ENCODE peak calls at places on chromosomes 13 and 19, in four cellular contexts. One of them, this sample, is unnamed.

GRCh38 chr13:72726721-72727416 is 560 bp downstream of the MZT1 start:
- DNase-seq in neural progenitor cell: peak; percentile 79
- DNase-seq in A549: peak; percentile 7
- DNase-seq in left ventricle myocardium inferior: peak; percentile 42
- DNase-seq in this sample: no peak

GRCh38 chr19:7783991-7784421 is 21.0 kb downstream of the CLEC4M start:
- DNase-seq in neural progenitor cell: no peak
- DNase-seq in A549: peak; percentile 25
- DNase-seq in left ventricle myocardium inferior: no peak
- DNase-seq in this sample: no peak

GRCh38 chr13:31967155-31967554 is 64.4 kb upstream of the FRY start:
- DNase-seq in neural progenitor cell: no peak
- DNase-seq in A549: no peak
- DNase-seq in left ventricle myocardium inferior: no peak
- DNase-seq in this sample: no peak

GRCh38 chr13:48833412-48833811 is 142.3 kb upstream of the FNDC3A start:
- DNase-seq in left ventricle myocardium inferior: no peak
- DNase-seq in neural progenitor cell: no peak
- DNase-seq in A549: no peak
- DNase-seq in this sample: no peak

GRCh38 chr19:35790981-35791813 is 15.8 kb downstream of the ARHGAP33 start:
- DNase-seq in neural progenitor cell: no peak
- DNase-seq in left ventricle myocardium inferior: no peak
- DNase-seq in A549: no peak
- DNase-seq in this sample: no peak

GRCh38 chr19:36245210-36246005 is 30.5 kb downstream of the ZNF146 start:
- DNase-seq in A549: no peak
- DNase-seq in left ventricle myocardium inferior: no peak
- DNase-seq in neural progenitor cell: peak; percentile 87
- DNase-seq in this sample: no peak

GRCh38 chr13:85247780-85248179 is 551.4 kb downstream of the SLITRK6 start:
- DNase-seq in A549: no peak
- DNase-seq in left ventricle myocardium inferior: no peak
- DNase-seq in neural progenitor cell: no peak
- DNase-seq in this sample: peak; percentile 12

GRCh38 chr19:6095760-6096159 is 14.5 kb downstream of the RFX2 start:
- DNase-seq in left ventricle myocardium inferior: no peak
- DNase-seq in neural progenitor cell: no peak
- DNase-seq in A549: no peak
- DNase-seq in this sample: no peak

GRCh38 chr13:52827839-52828238 is 20.6 kb downstream of the PCDH8 start:
- DNase-seq in neural progenitor cell: no peak
- DNase-seq in A549: no peak
- DNase-seq in left ventricle myocardium inferior: no peak
- DNase-seq in this sample: no peak

GRCh38 chr19:45817725-45818301 is 2.7 kb upstream of the RSPH6A start:
- DNase-seq in left ventricle myocardium inferior: no peak
- DNase-seq in A549: no peak
- DNase-seq in neural progenitor cell: peak; percentile 32
- DNase-seq in this sample: no peak

GRCh38 chr13:46721054-46721453 is 75.9 kb downstream of the ESD start:
- DNase-seq in A549: peak; percentile 6
- DNase-seq in neural progenitor cell: peak; percentile 62
- DNase-seq in left ventricle myocardium inferior: peak; percentile 19
- DNase-seq in this sample: peak; percentile 42

GRCh38 chr13:39895254-39895653 is 239.8 kb downstream of the COG6 start:
- DNase-seq in A549: no peak
- DNase-seq in left ventricle myocardium inferior: no peak
- DNase-seq in neural progenitor cell: no peak
- DNase-seq in this sample: no peak

GRCh38 chr19:6273701-6274601 is 5.8 kb downstream of the MLLT1 start:
- DNase-seq in left ventricle myocardium inferior: peak; percentile 84
- DNase-seq in A549: no peak
- DNase-seq in neural progenitor cell: no peak
- DNase-seq in this sample: peak; percentile 92

GRCh38 chr13:94303644-94304174 is 175.8 kb downstream of the DCT start:
- DNase-seq in A549: no peak
- DNase-seq in neural progenitor cell: no peak
- DNase-seq in left ventricle myocardium inferior: no peak
- DNase-seq in this sample: no peak

GRCh38 chr19:28920269-28921066 is 292.5 kb downstream of the UQCRFS1 start:
- DNase-seq in left ventricle myocardium inferior: no peak
- DNase-seq in A549: no peak
- DNase-seq in neural progenitor cell: peak; percentile 53
- DNase-seq in this sample: no peak

GRCh38 chr13:50291611-50292010 is 276.4 kb downstream of the KCNRG start:
- DNase-seq in left ventricle myocardium inferior: no peak
- DNase-seq in A549: no peak
- DNase-seq in neural progenitor cell: no peak
- DNase-seq in this sample: no peak

GRCh38 chr19:28294395-28294794 is 918.6 kb downstream of the UQCRFS1 start:
- DNase-seq in left ventricle myocardium inferior: no peak
- DNase-seq in neural progenitor cell: no peak
- DNase-seq in A549: no peak
- DNase-seq in this sample: no peak

GRCh38 chr19:42153606-42154405 is 21.6 kb upstream of the POU2F2 start:
- DNase-seq in left ventricle myocardium inferior: no peak
- DNase-seq in A549: no peak
- DNase-seq in neural progenitor cell: no peak
- DNase-seq in this sample: no peak

GRCh38 chr13:60679928-60680693 is 283.1 kb downstream of the TDRD3 start:
- DNase-seq in neural progenitor cell: no peak
- DNase-seq in left ventricle myocardium inferior: no peak
- DNase-seq in A549: no peak
- DNase-seq in this sample: no peak

GRCh38 chr13:29511980-29512379 is 83.5 kb downstream of the SLC7A1 start:
- DNase-seq in neural progenitor cell: no peak
- DNase-seq in left ventricle myocardium inferior: no peak
- DNase-seq in A549: no peak
- DNase-seq in this sample: no peak

GRCh38 chr19:40798997-40799557 is at the start of gene EGLN2:
- DNase-seq in neural progenitor cell: no peak
- DNase-seq in left ventricle myocardium inferior: no peak
- DNase-seq in A549: no peak
- DNase-seq in this sample: no peak

GRCh38 chr19:7830823-7831222 is 805 bp downstream of the EVI5L start:
- DNase-seq in A549: no peak
- DNase-seq in neural progenitor cell: no peak
- DNase-seq in left ventricle myocardium inferior: no peak
- DNase-seq in this sample: no peak

GRCh38 chr19:46413262-46414031 is at the start of gene CCDC8:
- DNase-seq in A549: no peak
- DNase-seq in left ventricle myocardium inferior: peak; percentile 89
- DNase-seq in neural progenitor cell: peak; percentile 97
- DNase-seq in this sample: peak; percentile 85

GRCh38 chr13:97262058-97262457 is 39.9 kb downstream of the MBNL2 start:
- DNase-seq in neural progenitor cell: no peak
- DNase-seq in A549: no peak
- DNase-seq in left ventricle myocardium inferior: no peak
- DNase-seq in this sample: no peak

GRCh38 chr13:94646904-94647303 is 45.2 kb downstream of the GPR180 start:
- DNase-seq in A549: no peak
- DNase-seq in left ventricle myocardium inferior: no peak
- DNase-seq in neural progenitor cell: no peak
- DNase-seq in this sample: peak; percentile 42

GRCh38 chr19:44635581-44636438 is 7.9 kb upstream of the PVR start:
- DNase-seq in A549: no peak
- DNase-seq in left ventricle myocardium inferior: no peak
- DNase-seq in neural progenitor cell: no peak
- DNase-seq in this sample: no peak

DNA sequence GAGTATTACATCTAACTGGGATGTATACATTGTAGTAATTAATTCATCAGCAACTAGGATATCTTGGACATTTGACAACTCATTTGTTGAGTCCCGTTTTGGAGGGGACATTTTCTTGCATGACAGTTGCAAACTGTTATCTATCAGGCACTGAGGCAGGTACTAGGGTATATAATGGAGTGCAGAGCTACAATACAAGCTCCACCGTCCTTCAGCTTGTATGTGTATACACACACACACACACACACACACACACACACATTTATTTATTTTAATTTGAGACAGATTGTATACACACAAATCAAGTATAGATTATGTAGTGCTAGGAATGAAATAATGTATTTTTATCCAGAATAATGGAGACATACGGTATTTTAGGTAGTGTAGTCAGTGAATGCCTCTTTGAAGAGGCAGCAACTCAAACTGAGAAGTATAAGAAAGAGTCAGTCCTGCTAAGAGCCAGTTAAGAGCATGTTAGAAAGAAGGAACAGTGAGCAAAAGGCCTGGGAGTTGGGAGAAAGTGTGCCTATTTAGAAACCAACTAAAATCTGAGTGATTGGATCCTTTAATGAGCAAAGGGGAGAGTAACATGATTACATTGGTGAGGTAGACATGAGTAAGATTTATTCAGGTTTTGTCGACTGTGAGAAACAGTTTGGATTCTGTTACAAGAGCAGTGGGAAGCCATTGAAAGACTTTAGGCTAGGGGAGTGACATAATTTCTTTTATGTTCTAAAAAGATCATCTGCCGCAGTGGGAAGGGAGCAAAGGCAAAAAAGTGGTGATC is 74.5 kb downstream of the NBEA start:
- DNase-seq in left ventricle myocardium inferior: no peak
- DNase-seq in neural progenitor cell: peak; percentile 7
- DNase-seq in A549: no peak
- DNase-seq in this sample: no peak
- H3K27ac ChIP-seq in left ventricle myocardium inferior: no peak overlapping the region
- H3K27ac ChIP-seq in neural progenitor cell: peak overlapping the region; percentile 93
- H3K27ac ChIP-seq in A549: no peak overlapping the region
- H3K27ac ChIP-seq in this sample: no peak overlapping the region

GRCh38 chr19:18429717-18430416 is 8.1 kb downstream of the ISYNA1 start:
- DNase-seq in left ventricle myocardium inferior: no peak
- DNase-seq in A549: no peak
- DNase-seq in neural progenitor cell: no peak
- DNase-seq in this sample: no peak
- H3K4me3 ChIP-seq in left ventricle myocardium inferior: peak overlapping the region; percentile 65
- H3K4me3 ChIP-seq in A549: peak overlapping the region; percentile 34
- H3K4me3 ChIP-seq in neural progenitor cell: peak overlapping the region; percentile 65
- H3K4me3 ChIP-seq in this sample: no peak overlapping the region

GRCh38 chr13:42707596-42707995 is 73.8 kb upstream of the FAM216B start:
- DNase-seq in left ventricle myocardium inferior: no peak
- DNase-seq in neural progenitor cell: no peak
- DNase-seq in A549: no peak
- DNase-seq in this sample: no peak
- H3K27ac ChIP-seq in left ventricle myocardium inferior: peak overlapping the region; percentile 73
- H3K27ac ChIP-seq in neural progenitor cell: no peak overlapping the region
- H3K27ac ChIP-seq in A549: no peak overlapping the region
- H3K27ac ChIP-seq in this sample: no peak overlapping the region

GRCh38 chr13:23618341-23618740 is 48.1 kb downstream of the TNFRSF19 start:
- DNase-seq in neural progenitor cell: no peak
- DNase-seq in A549: peak; percentile 21
- DNase-seq in left ventricle myocardium inferior: no peak
- DNase-seq in this sample: no peak
- H3K4me3 ChIP-seq in neural progenitor cell: no peak overlapping the region
- H3K4me3 ChIP-seq in A549: no peak overlapping the region
- H3K4me3 ChIP-seq in left ventricle myocardium inferior: no peak overlapping the region
- H3K4me3 ChIP-seq in this sample: no peak overlapping the region

GRCh38 chr19:32480321-32480720 is 74.8 kb downstream of the DPY19L3 start:
- DNase-seq in A549: no peak
- DNase-seq in left ventricle myocardium inferior: no peak
- DNase-seq in neural progenitor cell: no peak
- DNase-seq in this sample: no peak
- H3K27ac ChIP-seq in A549: no peak overlapping the region
- H3K27ac ChIP-seq in left ventricle myocardium inferior: no peak overlapping the region
- H3K27ac ChIP-seq in neural progenitor cell: no peak overlapping the region
- H3K27ac ChIP-seq in this sample: no peak overlapping the region

DNA sequence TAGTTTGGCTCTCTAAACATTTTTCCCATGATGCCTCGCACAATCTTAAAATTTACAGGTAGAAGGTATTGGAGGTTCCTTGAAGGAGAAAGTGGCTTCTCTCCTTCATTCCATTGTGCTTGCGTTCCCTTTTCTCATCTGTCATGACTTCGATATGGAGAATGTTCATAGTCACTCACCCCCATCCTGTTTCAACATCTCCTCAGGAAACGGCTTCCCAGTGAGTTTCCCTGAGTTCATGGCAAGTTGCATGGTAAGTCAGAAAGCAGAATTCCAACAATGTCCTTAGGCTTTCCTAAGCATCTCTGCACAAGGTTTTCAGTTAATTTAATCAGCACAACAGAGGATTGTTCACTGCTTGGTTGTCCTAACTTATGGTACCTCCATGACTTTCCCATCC is 581.8 kb upstream of the SLITRK5 start:
- DNase-seq in neural progenitor cell: no peak
- DNase-seq in A549: no peak
- DNase-seq in left ventricle myocardium inferior: no peak
- DNase-seq in this sample: no peak
- H3K4me3 ChIP-seq in neural progenitor cell: no peak overlapping the region
- H3K4me3 ChIP-seq in A549: no peak overlapping the region
- H3K4me3 ChIP-seq in left ventricle myocardium inferior: no peak overlapping the region
- H3K4me3 ChIP-seq in this sample: no peak overlapping the region

DNA sequence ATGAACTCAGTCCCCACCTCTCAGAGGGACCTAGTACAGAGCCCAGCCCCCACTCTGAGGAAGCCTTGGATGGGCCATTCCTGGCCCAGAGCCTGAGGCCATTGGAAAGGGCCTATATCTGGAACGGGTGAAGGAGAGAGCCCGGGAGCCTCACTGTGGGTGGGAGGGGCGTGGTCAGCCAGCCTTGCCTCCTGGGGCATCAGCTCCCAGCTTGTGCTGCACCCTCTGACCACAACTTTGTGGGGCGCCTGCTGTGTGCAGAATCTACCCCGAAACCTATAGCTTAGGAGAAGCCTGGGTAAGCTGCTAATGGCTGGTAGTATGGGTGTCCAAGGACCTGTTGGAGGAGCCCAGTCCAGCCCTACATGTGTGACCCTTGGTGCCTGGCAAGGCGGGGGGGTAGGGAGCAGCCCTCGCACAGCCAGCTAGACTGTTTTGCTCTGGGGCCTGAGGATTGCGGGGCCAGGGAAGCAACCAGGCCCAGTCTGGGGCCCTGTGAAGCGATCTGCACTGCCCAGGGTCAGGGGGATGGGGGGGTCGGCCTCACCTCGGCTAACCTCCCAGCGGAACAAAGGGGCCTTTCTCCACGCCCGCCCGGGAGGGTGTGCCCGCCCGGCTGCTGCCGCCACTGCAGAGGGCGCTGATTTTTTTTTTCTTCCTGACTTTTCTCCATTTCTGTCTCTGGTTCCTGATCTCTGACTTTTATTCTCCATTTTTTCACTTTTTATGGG is 42.3 kb downstream of the LYL1 start:
- DNase-seq in A549: no peak
- DNase-seq in neural progenitor cell: peak; percentile 63
- DNase-seq in left ventricle myocardium inferior: peak; percentile 64
- DNase-seq in this sample: no peak
- H3K27ac ChIP-seq in A549: peak overlapping the region; percentile 85
- H3K27ac ChIP-seq in neural progenitor cell: no peak overlapping the region
- H3K27ac ChIP-seq in left ventricle myocardium inferior: peak overlapping the region; percentile 98
- H3K27ac ChIP-seq in this sample: peak overlapping the region; percentile 96

This sample was measured in prostate gland.